ENCODE peak calls at places on chromosomes 7 and 10, in four cellular contexts. Z is IMR-90, I is H9, N is mesendoderm. C is an unnamed sample.

GRCh38 chr7:14988941-14989340 is 86.4 kb upstream of the DGKB start:
- DNase-seq in N (no peak), I (no peak), Z (no peak), C (no peak)

GRCh38 chr7:77665161-77665560 is 31.1 kb upstream of the RSBN1L start:
- DNase-seq in I (no peak), N (no peak), Z (peak), C (no peak)

GRCh38 chr10:22086730-22087364 is 83.3 kb upstream of the DNAJC1 start:
- DNase-seq in N (peak), I (peak), Z (peak), C (no peak)

GRCh38 chr10:75770634-75771081 is 339.2 kb downstream of the LRMDA start:
- DNase-seq in I (no peak), Z (no peak), N (no peak), C (no peak)

GRCh38 chr7:47088329-47089067 is 493.4 kb downstream of the TNS3 start:
- DNase-seq in N (peak), I (peak), Z (peak), C (peak)

GRCh38 chr10:30828680-30829079 is 199.1 kb upstream of the LYZL2 start:
- DNase-seq in I (no peak), N (no peak), Z (no peak), C (no peak)

GRCh38 chr10:114256822-114257221 is 17.8 kb downstream of the VWA2 start:
- DNase-seq in I (no peak), N (no peak), Z (no peak), C (no peak)

GRCh38 chr10:86668297-86669165 is at the start of gene LDB3:
- DNase-seq in Z (peak), N (peak), I (no peak), C (no peak)

GRCh38 chr7:156184164-156184563 is 371.9 kb upstream of the SHH start:
- DNase-seq in I (no peak), N (no peak), Z (no peak), C (no peak)

GRCh38 chr7:117858731-117859130 is 14.5 kb downstream of the CTTNBP2 start:
- DNase-seq in N (no peak), I (no peak), Z (peak), C (no peak)

GRCh38 chr10:110446277-110446676 is 51.4 kb upstream of the DUSP5 start:
- DNase-seq in I (no peak), N (no peak), Z (no peak), C (no peak)

DNA sequence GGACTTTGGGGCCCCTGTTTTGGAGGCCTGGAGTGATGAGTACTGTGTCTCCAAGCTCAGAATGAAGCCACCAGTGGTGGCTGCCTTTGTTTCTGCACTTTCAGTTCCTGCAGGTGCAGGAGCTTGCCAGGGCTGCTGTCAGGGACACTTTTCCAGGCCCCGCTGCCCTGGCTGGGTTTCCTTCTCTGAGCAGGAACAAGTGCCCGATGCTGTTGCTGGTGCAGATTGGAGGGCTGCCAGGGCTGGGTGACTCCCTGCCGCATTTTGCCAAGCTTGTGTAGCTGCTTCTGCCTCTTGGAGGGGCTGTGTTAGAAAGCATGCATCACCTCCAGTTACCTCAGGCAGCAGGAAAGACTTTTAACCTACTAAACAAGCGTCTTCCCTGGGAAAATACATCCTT is 211.1 kb downstream of the MGMT start:
- DNase-seq in N (no peak), I (no peak), Z (no peak), C (no peak)
- H3K56ac ChIP-seq in N (no peak), I (no peak), Z (no peak), C (no peak)

DNA sequence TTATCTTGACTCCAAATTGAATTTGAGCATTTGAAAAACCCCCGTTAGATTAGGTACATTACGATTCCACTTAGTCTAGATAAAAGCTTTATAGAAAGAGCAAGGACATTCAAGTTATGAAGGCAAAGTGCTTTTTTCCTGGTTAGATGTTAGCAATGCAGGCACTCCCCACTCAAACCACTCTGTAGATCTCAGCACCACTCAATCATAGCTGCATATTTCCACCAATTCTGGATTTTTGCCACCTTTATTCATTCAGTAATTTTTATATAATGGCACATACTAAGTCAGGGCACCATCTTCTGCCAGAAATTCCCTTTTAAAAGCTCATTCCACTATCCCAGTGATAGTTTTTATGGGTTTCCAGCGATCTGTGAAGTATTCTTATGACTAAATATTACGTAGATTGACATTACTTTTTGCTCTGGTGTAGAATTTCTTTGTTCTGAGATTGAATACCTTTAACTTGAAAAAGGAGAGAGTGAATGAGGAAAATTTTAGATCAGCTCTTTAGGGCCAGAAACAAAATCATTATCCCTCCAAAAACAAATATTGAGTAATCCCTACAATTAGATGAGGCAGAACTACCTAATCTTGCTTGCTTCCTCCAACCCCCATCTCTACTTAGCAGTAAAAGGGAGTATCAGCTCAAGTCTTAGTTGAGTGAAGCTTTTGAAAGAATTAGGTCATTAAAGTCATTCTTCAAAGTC is 51.6 kb downstream of the RNLS start:
- DNase-seq in I (no peak), Z (no peak), N (no peak), C (no peak)
- H3K56ac ChIP-seq in I (no peak), Z (no peak), N (no peak), C (no peak)

DNA sequence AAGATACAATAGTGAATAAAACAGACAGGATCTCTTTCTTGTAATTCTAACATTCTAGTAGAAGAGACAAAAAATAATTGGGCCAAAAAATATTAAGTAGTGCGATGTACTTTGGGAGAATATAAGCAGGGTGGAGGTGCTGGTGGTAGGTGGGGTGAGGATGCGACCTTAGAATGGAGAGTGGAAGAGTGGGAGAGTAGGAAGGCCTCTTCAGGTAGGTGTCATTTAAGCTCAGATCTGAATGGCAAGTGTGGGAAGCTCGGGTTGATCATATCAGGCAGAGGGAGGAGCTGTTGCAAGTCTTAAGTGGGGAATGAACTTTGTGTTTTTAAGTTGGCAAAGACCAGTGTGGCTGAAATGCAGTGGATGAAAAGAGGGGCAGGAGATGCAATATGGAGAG is 3.8 kb upstream of the IFRD1 start:
- DNase-seq in N (peak), I (no peak), Z (no peak), C (no peak)
- H3K56ac ChIP-seq in N (no peak), I (no peak), Z (no peak), C (no peak)

DNA sequence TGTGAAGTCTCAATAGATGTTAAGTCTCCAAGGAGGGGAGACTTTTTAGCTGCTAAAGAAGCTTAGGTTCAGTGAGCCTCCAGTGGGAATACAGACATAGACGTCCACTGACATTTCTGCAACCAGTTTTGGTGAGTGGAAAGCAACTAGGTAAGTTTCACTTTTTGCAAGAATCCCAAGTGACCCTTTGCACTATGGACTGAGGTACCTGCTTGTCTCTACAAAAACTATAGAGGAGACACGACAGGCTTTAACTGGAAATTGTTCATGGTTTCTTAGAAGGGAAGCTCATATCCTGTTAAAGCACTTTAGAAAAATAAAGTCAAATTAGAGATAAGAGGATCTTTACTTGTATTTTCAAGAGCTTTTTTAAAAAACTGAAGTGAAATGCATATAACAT is 38.6 kb downstream of the GBF1 start:
- DNase-seq in Z (no peak), I (no peak), N (no peak), C (no peak)
- H3K56ac ChIP-seq in Z (no peak), I (no peak), N (no peak), C (no peak)

GRCh38 chr10:8435186-8436055 is 380.9 kb downstream of the GATA3 start:
- DNase-seq in Z (no peak), N (no peak), I (no peak), C (no peak)

GRCh38 chr10:8439040-8439439 is 384.6 kb downstream of the GATA3 start:
- DNase-seq in Z (no peak), N (no peak), I (no peak), C (no peak)

GRCh38 chr10:8438603-8439002 is 384.1 kb downstream of the GATA3 start:
- DNase-seq in I (no peak), Z (no peak), N (no peak), C (no peak)

GRCh38 chr10:8437896-8438295 is 383.4 kb downstream of the GATA3 start:
- DNase-seq in Z (no peak), N (no peak), I (no peak), C (no peak)
- H3K56ac ChIP-seq in Z (no peak), N (no peak), I (no peak), C (no peak)

DNA sequence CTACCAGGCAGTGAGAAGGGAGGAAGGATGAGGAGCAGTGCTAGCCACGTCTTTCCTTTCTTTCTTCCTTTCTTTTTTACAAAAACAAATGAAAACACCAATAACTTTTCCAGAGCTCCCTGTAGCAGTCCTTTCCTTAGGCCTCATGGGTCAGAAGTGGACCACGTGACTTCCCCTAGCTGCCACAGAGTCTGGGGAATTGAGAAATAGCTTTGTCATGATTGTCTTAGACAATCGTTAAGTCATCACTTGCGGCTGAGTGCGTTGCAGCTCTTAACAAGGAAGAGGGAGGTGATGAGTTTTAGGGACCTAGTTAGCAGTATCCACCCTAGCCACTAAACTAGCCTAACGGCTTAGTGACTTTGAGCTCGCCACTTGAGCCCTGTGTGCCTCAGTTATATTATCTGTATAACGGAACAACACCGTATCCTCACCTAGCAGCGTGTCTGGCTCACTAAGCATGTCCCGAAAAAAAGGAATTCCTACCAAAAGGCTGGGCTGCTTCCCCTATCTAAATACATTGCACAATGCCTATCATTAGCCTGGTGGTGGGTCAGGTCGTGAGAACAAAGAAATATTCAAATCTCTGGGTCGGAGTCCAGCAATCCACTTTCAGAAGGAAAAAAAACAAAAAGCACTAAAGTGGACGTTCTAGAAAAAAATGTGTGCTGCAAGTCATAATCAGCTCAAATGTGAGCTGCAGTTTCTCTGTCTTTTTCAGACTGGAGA is 338.7 kb upstream of the FOXK1 start:
- DNase-seq in I (no peak), N (no peak), Z (no peak), C (no peak)
- H3K56ac ChIP-seq in I (no peak), N (no peak), Z (no peak), C (no peak)

GRCh38 chr7:19248681-19249080 is 103.5 kb upstream of the FERD3L start:
- DNase-seq in I (no peak), Z (peak), N (no peak), C (no peak)
- H3K56ac ChIP-seq in I (no peak), Z (no peak), N (no peak), C (no peak)

GRCh38 chr10:58976254-58976653 is 200.2 kb upstream of the PHYHIPL start:
- DNase-seq in N (no peak), Z (no peak), I (no peak), C (no peak)
- H3K56ac ChIP-seq in N (no peak), Z (no peak), I (no peak), C (no peak)

GRCh38 chr10:45058992-45059561 is 58.4 kb downstream of the ZNF22 start:
- DNase-seq in I (no peak), N (no peak), Z (no peak), C (no peak)
- H3K56ac ChIP-seq in I (no peak), N (no peak), Z (no peak), C (no peak)

C was measured in H1.